ENCODE peak calls at places on chromosomes 13 and 19, in five cellular contexts. L is CD8-positive, alpha-beta T cell; W is uterus; S is tibial nerve; E is fibroblast of pulmonary artery. U is an unnamed sample.

GRCh38 chr13:113122571-113123225 is at the start of gene F10:
- DNase-seq in L (no peak), W (peak), S (peak), E (peak), U (no peak)

GRCh38 chr13:77384999-77385398 is 58.1 kb upstream of the MYCBP2 start:
- DNase-seq in L (no peak), W (no peak), S (no peak), E (no peak), U (no peak)

GRCh38 chr13:100875392-100876043 is 200.9 kb upstream of the TMTC4 start:
- DNase-seq in L (no peak), W (no peak), S (no peak), E (peak), U (peak)

GRCh38 chr13:50668882-50669281 is 174.6 kb downstream of the DLEU7 start:
- DNase-seq in L (no peak), W (no peak), S (no peak), E (no peak), U (no peak)

GRCh38 chr19:29988351-29988750 is 46.3 kb downstream of the URI1 start:
- DNase-seq in L (no peak), W (no peak), S (no peak), E (no peak), U (no peak)

GRCh38 chr19:17332677-17333581 is 1.7 kb downstream of the ANO8 start:
- DNase-seq in L (peak), W (no peak), S (no peak), E (peak), U (peak)

GRCh38 chr13:39892731-39893293 is 237.3 kb downstream of the COG6 start:
- DNase-seq in L (no peak), W (peak), S (no peak), E (peak), U (no peak)

GRCh38 chr19:30778961-30779690 is 406.9 kb downstream of the ZNF536 start:
- DNase-seq in L (no peak), W (no peak), S (no peak), E (no peak), U (no peak)

GRCh38 chr13:36374063-36374462 is 27.9 kb upstream of the SPART start:
- DNase-seq in L (no peak), W (no peak), S (no peak), E (no peak), U (no peak)

GRCh38 chr19:5292453-5292842 is 48.2 kb downstream of the PTPRS start:
- DNase-seq in L (peak), W (no peak), S (peak), E (no peak), U (no peak)

GRCh38 chr19:45164577-45165335 is 4.0 kb upstream of the NKPD1 start:
- DNase-seq in L (peak), W (no peak), S (no peak), E (peak), U (peak)

GRCh38 chr13:32905063-32905863 is 111.0 kb upstream of the KL start:
- DNase-seq in L (no peak), W (no peak), S (no peak), E (no peak), U (peak)

GRCh38 chr19:55372316-55373081 is 2.2 kb upstream of the IL11 start:
- DNase-seq in L (peak), W (no peak), S (no peak), E (peak), U (no peak)

GRCh38 chr13:111187879-111188643 is 73.0 kb downstream of the ARHGEF7 start:
- DNase-seq in L (no peak), W (no peak), S (no peak), E (no peak), U (peak)

GRCh38 chr13:30978981-30979956 is 46.8 kb downstream of the TEX26 start:
- DNase-seq in L (no peak), W (no peak), S (no peak), E (peak), U (peak)

GRCh38 chr19:10132848-10133350 is 13.2 kb upstream of the EIF3G start:
- DNase-seq in L (no peak), W (no peak), S (no peak), E (no peak), U (no peak)

GRCh38 chr19:16365300-16365996 is 40.8 kb downstream of the KLF2 start:
- DNase-seq in L (no peak), W (no peak), S (no peak), E (no peak), U (no peak)

GRCh38 chr13:76223999-76224398 is 587.9 kb downstream of the LMO7 start:
- DNase-seq in L (no peak), W (no peak), S (no peak), E (no peak), U (peak)

GRCh38 chr19:1119475-1120217 is 15.9 kb downstream of the GPX4 start:
- DNase-seq in L (peak), W (no peak), S (no peak), E (no peak), U (no peak)

GRCh38 chr19:46639356-46640061 is 3.5 kb upstream of the GNG8 start:
- DNase-seq in L (no peak), W (peak), S (no peak), E (peak), U (peak)

GRCh38 chr19:39136225-39136940 is 10.8 kb downstream of the PAK4 start:
- DNase-seq in L (no peak), W (no peak), S (no peak), E (no peak), U (no peak)

GRCh38 chr19:14516048-14516534 is 2.1 kb downstream of the DNAJB1 start:
- DNase-seq in L (no peak), W (no peak), S (no peak), E (no peak), U (no peak)

GRCh38 chr19:45607071-45608029 is 5.3 kb upstream of the GPR4 start:
- DNase-seq in L (no peak), W (peak), S (peak), E (peak), U (peak)

GRCh38 chr13:24650157-24650556 is 30.1 kb upstream of the ATP12A start:
- DNase-seq in L (no peak), W (no peak), S (no peak), E (peak), U (no peak)

GRCh38 chr13:50357586-50358118 is 342.4 kb downstream of the KCNRG start:
- DNase-seq in L (no peak), W (peak), S (peak), E (peak), U (no peak)

GRCh38 chr13:110714798-110715394 is 1.4 kb downstream of the ING1 start:
- DNase-seq in L (peak), W (peak), S (peak), E (peak), U (no peak)

GRCh38 chr19:1668339-1669123 is 16.1 kb upstream of the TCF3 start:
- DNase-seq in L (peak), W (no peak), S (no peak), E (no peak), U (peak)

GRCh38 chr19:15340086-15340485 is 7.7 kb upstream of the BRD4 start:
- DNase-seq in L (no peak), W (no peak), S (no peak), E (no peak), U (no peak)

GRCh38 chr19:34336781-34337271 is 28.2 kb upstream of the GPI start:
- DNase-seq in L (peak), W (no peak), S (peak), E (peak), U (peak)
- TF ChIP-seq CTCF in L (peak), W (peak), S (peak), E (peak), U (peak)

GRCh38 chr19:13154241-13154778 is 4.1 kb downstream of the IER2 start:
- DNase-seq in L (peak), W (peak), S (peak), E (peak), U (peak)

GRCh38 chr19:13152854-13153626 is 2.8 kb downstream of the IER2 start:
- DNase-seq in L (peak), W (peak), S (peak), E (peak), U (peak)

GRCh38 chr19:13154911-13155471 is 4.8 kb downstream of the IER2 start:
- DNase-seq in L (peak), W (peak), S (peak), E (peak), U (peak)

GRCh38 chr19:13152356-13152853 is 2.2 kb downstream of the IER2 start:
- DNase-seq in L (no peak), W (no peak), S (peak), E (no peak), U (no peak)

DNA sequence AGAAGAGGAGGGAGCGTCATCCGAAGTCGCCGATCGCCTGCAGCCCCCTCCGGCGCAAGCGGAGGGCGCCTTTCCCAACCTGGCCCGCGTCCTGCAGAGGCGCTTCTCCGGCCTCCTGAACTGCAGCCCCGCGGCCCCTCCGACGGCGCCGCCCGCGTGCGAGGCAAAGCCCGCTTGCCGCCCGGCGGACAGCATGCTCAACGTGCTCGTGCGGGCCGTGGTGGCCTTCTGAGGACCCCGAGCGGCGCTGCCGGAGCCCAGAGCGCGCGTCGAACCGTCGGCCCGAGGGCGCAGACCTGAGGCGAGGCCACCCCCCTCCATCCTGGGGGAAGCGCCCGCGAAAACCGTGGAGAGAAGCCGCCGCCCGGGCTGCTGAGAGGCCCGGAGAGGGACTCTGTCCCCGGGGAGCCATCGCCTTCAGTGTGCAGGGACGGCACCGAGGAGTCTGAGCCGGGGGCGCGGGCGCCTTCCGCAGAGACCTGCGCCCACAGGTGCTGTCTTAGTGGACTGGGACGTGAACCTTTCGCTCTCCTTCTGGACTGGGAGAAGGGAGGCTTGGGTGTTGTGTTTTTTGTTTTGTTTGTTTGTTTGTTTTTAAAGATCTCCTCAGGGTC is 3.5 kb downstream of the IER2 start:
- DNase-seq in L (no peak), W (peak), S (no peak), E (peak), U (peak)
- H3K4me3 ChIP-seq in L (peak), W (peak), S (peak), E (peak), U (peak)

DNA sequence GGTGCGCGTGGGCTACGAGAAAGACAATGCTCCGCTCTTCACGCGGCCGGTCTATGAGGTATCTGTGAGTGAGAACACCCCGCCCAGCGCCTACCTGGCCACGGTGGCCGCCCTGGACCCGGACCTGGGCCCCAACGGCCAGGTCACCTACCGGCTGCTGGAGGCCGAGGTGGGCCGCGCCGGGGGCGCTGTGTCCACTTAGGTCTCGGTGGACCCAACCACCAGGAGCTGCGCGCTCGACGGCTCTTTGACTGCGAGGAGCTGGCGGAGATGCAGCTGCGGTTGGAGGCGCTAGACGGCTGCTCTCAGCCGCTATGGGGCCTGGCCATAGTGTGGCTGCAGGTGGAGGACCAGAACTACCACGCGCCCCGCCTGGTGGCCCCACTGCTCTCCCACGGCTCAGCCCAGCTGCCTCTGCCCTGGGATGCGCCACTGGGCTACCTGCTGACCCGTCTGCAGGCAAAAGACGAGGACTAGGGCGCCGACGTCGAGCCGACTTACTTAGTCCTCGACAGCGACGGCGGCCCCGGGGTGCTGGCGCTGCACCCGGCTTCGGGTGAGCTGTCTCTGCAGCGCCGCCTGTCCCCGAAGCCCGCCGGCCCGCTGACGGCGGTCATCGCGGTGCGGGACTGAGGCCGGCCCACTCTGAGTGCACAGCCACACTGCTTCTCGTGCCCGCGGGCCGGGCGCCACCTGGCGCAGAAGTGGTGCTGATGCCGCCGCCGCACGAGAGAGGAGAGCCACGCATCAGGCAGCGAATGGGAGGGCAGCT is 173.0 kb downstream of the OLFM4 start:
- DNase-seq in L (no peak), W (no peak), S (no peak), E (no peak), U (no peak)
- TF ChIP-seq CTCF in L (no peak), W (no peak), S (peak), E (no peak), U (no peak)

GRCh38 chr19:18933297-18933696 is 7.7 kb downstream of the HOMER3 start:
- DNase-seq in L (no peak), W (no peak), S (no peak), E (no peak), U (no peak)
- H3K4me3 ChIP-seq in L (no peak), W (no peak), S (no peak), E (no peak), U (no peak)

GRCh38 chr19:36030264-36031148 is 2.2 kb downstream of the CLIP3 start:
- DNase-seq in L (no peak), W (no peak), S (no peak), E (peak), U (peak)
- TF ChIP-seq CTCF in L (no peak), W (no peak), S (no peak), E (peak), U (peak)

U was measured in GM12865.